ENCODE peak calls at places on chromosomes 2 and 18, in five cellular contexts. L is H1, R is neuronal stem cell, N is H9, D is trophoblast cell. Y is an unnamed sample.

GRCh38 chr2:75432761-75433361 is 127.9 kb downstream of the EVA1A start:
- DNase-seq in N (peak), R (peak), D (no peak), L (no peak), Y (peak)

GRCh38 chr2:190930411-190930810 is 49.8 kb downstream of the GLS start:
- DNase-seq in R (no peak), N (no peak), L (no peak), D (no peak), Y (no peak)

GRCh38 chr2:1651131-1652066 is 92.9 kb downstream of the PXDN start:
- DNase-seq in N (no peak), L (no peak), D (no peak), R (no peak), Y (no peak)

GRCh38 chr2:134944975-134945374 is 26.4 kb downstream of the CCNT2 start:
- DNase-seq in L (no peak), R (no peak), D (no peak), N (no peak), Y (no peak)

GRCh38 chr2:158518083-158518482 is 61.3 kb downstream of the PKP4 start:
- DNase-seq in R (no peak), D (peak), L (no peak), N (no peak), Y (peak)

GRCh38 chr2:60565472-60565871 is 12.0 kb upstream of the BCL11A start:
- DNase-seq in D (no peak), N (no peak), L (no peak), R (no peak), Y (peak)

GRCh38 chr2:168995744-168996143 is 35.4 kb downstream of the ABCB11 start:
- DNase-seq in D (no peak), R (no peak), L (no peak), N (no peak), Y (no peak)

GRCh38 chr2:109376115-109376514 is 237.7 kb downstream of the SEPTIN10 start:
- DNase-seq in L (no peak), R (no peak), N (peak), D (no peak), Y (no peak)

GRCh38 chr18:54323970-54324369 is 33.7 kb downstream of the STARD6 start:
- DNase-seq in R (no peak), N (no peak), L (no peak), D (no peak), Y (no peak)

GRCh38 chr18:54327818-54328217 is 29.8 kb downstream of the STARD6 start:
- DNase-seq in L (no peak), D (no peak), R (no peak), N (no peak), Y (no peak)

DNA sequence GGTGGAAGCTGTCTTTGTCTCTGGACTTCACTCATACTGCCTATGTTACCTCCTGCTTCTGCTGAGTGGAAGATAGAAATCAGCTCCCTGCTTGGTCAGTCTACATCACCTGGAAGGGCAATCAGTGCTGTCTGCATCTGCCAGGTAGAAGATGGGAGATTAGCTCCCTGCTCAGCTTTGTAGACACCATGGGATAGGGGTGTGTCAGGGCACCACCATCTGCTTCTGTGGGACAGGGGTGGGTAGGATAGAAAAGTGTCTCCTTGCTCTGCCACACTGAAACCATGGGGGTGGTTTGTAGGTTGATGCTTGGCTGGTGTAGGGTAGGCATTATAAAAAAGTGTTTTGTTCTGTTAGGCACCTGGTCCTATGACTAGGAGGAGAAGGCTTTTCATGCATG is 34.1 kb downstream of the STARD6 start:
- DNase-seq in L (no peak), N (no peak), R (no peak), D (peak), Y (no peak)
- H2BK12ac ChIP-seq in L (no peak), N (no peak), R (no peak), D (no peak), Y (no peak)

DNA sequence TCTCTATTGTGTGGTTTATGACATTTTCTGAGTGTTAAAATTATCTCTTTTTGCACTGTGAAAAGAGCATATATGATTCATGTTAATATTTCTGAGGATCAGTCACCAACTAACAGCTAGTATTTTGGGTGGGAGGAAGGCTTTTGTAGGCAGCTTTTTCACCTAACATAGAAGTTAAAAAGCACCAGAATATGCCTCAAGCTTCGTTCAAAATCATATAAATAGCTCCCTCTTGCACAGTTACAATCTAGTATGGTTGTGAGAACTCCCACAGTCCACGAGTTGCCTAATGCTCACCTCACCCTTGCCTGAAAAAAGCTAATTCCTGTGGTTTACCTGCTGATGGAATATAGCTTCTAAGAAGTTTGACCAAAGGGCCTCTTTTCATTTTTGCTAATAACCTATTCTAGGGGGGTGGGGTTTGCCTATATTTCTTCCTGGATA is 167.2 kb upstream of the FOSL2 start:
- DNase-seq in D (no peak), R (no peak), N (no peak), L (no peak), Y (no peak)
- H3K18ac ChIP-seq in D (no peak), R (no peak), N (no peak), L (no peak), Y (no peak)

DNA sequence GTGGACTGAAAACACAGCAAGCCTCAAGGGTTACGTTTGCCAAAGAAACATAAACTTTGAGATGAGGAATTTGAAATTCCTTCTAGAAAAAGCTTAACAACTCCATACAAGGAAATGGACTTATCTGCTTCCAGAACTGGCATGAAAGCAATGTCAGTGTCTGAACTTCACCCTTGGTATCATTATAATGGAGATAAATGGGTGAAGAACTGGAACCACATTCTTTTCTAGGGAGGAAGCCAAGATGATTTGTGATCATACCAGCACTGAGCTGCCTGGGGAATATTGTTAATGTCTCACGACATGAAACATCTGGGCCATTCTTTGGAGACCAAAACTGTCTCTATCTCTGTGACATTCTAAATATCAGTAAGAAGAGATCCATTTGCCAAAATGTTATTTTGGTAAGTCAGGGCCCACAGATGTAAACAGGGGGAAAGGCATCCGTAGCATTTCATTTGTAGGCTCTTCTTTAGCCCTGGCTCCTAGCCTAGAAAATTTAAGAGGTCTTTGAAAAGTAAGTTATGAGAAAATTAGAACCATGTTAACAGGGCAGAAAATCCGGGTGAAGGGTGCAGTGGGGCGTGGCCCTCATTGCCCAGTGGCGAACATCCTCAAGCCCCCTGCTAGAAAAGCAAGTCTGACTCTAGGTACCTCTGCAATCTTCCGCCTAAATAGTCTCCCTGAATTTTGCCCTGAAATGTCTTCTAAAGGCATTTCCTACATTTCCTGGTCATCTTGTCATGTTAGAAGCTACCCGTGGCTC is 295.3 kb upstream of the EPAS1 start:
- DNase-seq in D (no peak), L (no peak), R (no peak), N (no peak), Y (peak)
- H3K27ac ChIP-seq in D (peak), L (no peak), R (no peak), N (no peak), Y (no peak)

GRCh38 chr2:212953170-212953920 is 198.1 kb downstream of the IKZF2 start:
- DNase-seq in D (no peak), N (no peak), L (no peak), R (no peak), Y (no peak)

GRCh38 chr2:212945526-212945925 is 205.9 kb downstream of the IKZF2 start:
- DNase-seq in R (no peak), L (no peak), D (no peak), N (no peak), Y (no peak)

DNA sequence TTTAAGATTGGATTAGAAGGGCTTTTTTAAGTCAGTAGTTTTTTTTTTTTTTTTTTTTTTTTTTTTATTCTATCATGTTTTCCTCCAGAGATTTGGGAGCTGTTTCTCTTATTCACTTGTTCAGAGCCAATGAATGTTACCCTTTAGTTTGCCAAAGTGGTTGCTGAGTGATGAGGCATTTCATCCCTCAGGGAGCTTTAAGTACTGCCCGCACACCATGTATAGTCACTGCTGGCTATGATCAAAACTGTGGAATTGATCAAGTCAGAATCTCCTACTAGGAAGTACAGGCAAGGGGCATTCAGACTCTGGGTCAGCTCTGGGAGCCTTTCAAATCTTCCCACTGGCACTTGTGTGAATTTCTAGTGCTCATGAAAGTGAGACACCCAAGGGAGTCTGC is 201.6 kb downstream of the IKZF2 start:
- DNase-seq in L (no peak), R (no peak), N (no peak), D (no peak), Y (no peak)
- H2BK12ac ChIP-seq in L (no peak), R (no peak), N (no peak), D (no peak), Y (no peak)

DNA sequence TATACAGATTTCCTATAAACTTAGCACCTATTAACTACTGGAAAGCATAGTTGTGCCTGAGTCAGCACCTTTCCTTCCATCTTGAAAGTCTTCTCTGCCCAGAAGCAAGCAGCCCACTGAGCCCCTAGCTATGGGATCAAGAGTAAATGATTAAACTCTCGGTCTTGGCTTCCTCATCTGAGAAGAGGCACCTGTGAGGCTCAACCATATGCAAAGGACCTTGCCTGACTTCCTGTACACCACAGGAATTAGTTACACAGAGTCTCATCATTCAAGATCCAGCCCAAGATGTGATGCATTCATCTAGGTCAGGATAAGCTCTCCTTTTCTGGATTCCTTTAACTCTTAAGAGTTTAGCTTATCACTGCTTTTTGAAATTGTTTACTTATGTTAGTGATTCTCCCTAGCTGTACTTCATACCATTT is 96.0 kb downstream of the CDH2 start:
- DNase-seq in N (no peak), D (no peak), R (no peak), L (no peak), Y (no peak)
- H3K18ac ChIP-seq in N (no peak), D (no peak), R (no peak), L (no peak), Y (no peak)

DNA sequence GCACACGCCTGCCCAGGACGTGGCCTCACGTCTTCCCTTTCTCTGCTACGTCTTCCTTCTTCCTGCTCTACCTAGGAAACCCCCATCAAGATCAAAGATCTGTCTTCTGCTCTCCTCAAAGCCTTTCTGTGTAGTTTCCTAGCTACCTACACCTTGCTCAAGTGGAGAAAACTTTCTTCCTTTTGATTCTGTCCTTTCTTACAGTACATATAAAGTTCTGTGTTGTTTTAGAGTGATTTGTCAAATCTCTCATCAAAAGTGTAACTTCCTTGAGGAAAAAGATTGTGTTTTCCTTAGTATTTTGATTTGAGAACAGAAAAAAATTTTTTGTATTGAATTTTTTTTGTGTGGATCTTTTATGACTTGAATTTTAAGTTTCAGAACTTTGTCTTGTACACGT is 17.8 kb downstream of the SETBP1 start:
- DNase-seq in L (no peak), N (no peak), R (no peak), D (no peak), Y (no peak)
- H3K27ac ChIP-seq in L (no peak), N (no peak), R (no peak), D (no peak), Y (no peak)

GRCh38 chr2:88755836-88756235 is 64.4 kb downstream of the RPIA start:
- DNase-seq in N (no peak), L (no peak), R (no peak), D (no peak), Y (no peak)
- H2BK12ac ChIP-seq in N (no peak), L (no peak), R (no peak), D (no peak), Y (no peak)

DNA sequence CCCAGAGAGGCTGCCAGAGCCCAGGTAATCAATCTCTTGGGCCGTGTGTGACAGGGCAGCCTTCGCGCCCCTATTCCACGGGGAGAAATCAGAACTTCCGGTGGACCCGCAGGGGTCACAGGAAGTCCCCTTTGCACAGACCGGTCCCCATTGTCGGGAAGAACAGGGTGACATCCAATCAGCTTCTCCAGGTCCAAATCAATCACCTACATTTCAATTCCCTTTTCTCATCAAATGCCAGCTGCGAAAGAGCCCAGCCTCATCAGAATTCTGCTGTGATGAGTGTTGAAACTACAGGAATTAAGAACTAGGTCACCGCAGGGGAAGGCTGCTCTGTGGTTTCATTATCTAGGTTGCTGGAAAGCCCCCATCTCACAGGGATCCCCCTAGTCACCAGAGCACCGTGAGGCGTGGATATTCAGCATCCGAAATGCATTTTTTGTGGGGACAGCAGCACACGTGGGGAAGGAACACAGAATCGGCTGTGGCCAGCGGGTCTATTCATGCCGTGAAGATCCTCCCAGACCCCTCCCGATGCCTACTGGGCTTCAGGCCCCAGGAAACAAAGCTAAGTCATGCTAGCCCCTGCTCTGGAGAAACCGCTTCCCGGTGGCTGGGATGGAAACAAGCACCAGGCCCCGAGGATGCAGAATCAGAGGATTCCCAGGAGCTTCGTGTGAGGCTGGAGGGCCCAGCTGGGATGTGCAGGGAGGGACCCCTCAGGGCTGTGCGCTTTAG is 193.7 kb upstream of the ID2 start:
- DNase-seq in D (peak), R (no peak), N (no peak), L (no peak), Y (no peak)
- H3K18ac ChIP-seq in D (no peak), R (peak), N (no peak), L (no peak), Y (no peak)